ENCODE peak calls at places on chromosomes 16 and 17, in six cellular contexts. Z is A549, U is HepG2, R is endothelial cell of umbilical vein, A is GM12878, I is K562. X is an unnamed sample.

GRCh38 chr17:35542990-35543389 is 5.5 kb upstream of the SLFN12L start:
- DNase-seq in U (no peak), R (peak), Z (no peak), I (no peak), A (no peak), X (no peak)

GRCh38 chr16:14560523-14560922 is 69.5 kb downstream of the PARN start:
- DNase-seq in Z (no peak), I (no peak), R (no peak), A (no peak), U (no peak), X (no peak)

GRCh38 chr16:82651921-82652601 is 25.3 kb downstream of the CDH13 start:
- DNase-seq in Z (no peak), R (no peak), I (no peak), U (no peak), A (peak), X (peak)

GRCh38 chr17:20156196-20157077 is 147.3 kb downstream of the SPECC1 start:
- DNase-seq in R (peak), U (peak), Z (peak), I (peak), A (no peak), X (peak)

GRCh38 chr17:39699818-39700147 is at the start of gene ERBB2:
- DNase-seq in Z (peak), R (peak), I (no peak), U (peak), A (no peak), X (no peak)

GRCh38 chr16:58628845-58629680 is 563 bp downstream of the CNOT1 start:
- DNase-seq in A (peak), U (peak), I (peak), Z (peak), R (peak), X (peak)

GRCh38 chr17:73998246-73999220 is 204.9 kb upstream of the RPL38 start:
- DNase-seq in R (no peak), Z (peak), A (no peak), U (peak), I (peak), X (peak)

GRCh38 chr17:36608794-36609497 is 7.6 kb downstream of the MRM1 start:
- DNase-seq in A (no peak), U (no peak), I (peak), R (peak), Z (peak), X (peak)

GRCh38 chr17:45690876-45691275 is 93.2 kb upstream of the CRHR1 start:
- DNase-seq in U (no peak), I (no peak), Z (no peak), R (no peak), A (no peak), X (no peak)

GRCh38 chr17:2060681-2061440 is 6.0 kb downstream of the HIC1 start:
- DNase-seq in Z (no peak), R (no peak), I (no peak), A (no peak), U (no peak), X (no peak)

GRCh38 chr16:67399218-67399733 is 6.0 kb upstream of the TPPP3 start:
- DNase-seq in A (no peak), Z (peak), R (peak), U (no peak), I (peak), X (peak)

GRCh38 chr16:7246578-7246977 is 86.1 kb upstream of the RBFOX1 start:
- DNase-seq in I (peak), R (no peak), A (no peak), Z (no peak), U (no peak), X (peak)

GRCh38 chr17:20097362-20097761 is 88.2 kb downstream of the SPECC1 start:
- DNase-seq in I (no peak), A (no peak), Z (no peak), U (no peak), R (no peak), X (no peak)

GRCh38 chr16:35182043-35182677 is 1722.7 kb downstream of the TP53TG3F start:
- DNase-seq in Z (no peak), I (no peak), U (no peak), R (no peak), A (no peak), X (no peak)

GRCh38 chr17:82892869-82893565 is 53.2 kb upstream of the ZNF750 start:
- DNase-seq in U (no peak), I (no peak), A (no peak), R (peak), Z (no peak), X (no peak)

GRCh38 chr17:79843917-79844815 is 4.9 kb upstream of the CBX4 start:
- DNase-seq in Z (peak), I (no peak), A (no peak), R (peak), U (no peak), X (peak)

GRCh38 chr17:33888455-33888854 is 366.6 kb upstream of the CCL2 start:
- DNase-seq in R (no peak), U (no peak), I (peak), Z (no peak), A (no peak), X (peak)

GRCh38 chr17:17899486-17899885 is 62.7 kb upstream of the SREBF1 start:
- DNase-seq in R (no peak), Z (no peak), A (no peak), U (peak), I (no peak), X (no peak)

GRCh38 chr17:76452102-76452645 is 778 bp downstream of the UBE2O start:
- DNase-seq in A (no peak), U (no peak), I (no peak), R (no peak), Z (no peak), X (no peak)

GRCh38 chr16:88045820-88046303 is 94.6 kb downstream of the BANP start:
- DNase-seq in I (no peak), R (no peak), A (peak), Z (no peak), U (no peak), X (no peak)

DNA sequence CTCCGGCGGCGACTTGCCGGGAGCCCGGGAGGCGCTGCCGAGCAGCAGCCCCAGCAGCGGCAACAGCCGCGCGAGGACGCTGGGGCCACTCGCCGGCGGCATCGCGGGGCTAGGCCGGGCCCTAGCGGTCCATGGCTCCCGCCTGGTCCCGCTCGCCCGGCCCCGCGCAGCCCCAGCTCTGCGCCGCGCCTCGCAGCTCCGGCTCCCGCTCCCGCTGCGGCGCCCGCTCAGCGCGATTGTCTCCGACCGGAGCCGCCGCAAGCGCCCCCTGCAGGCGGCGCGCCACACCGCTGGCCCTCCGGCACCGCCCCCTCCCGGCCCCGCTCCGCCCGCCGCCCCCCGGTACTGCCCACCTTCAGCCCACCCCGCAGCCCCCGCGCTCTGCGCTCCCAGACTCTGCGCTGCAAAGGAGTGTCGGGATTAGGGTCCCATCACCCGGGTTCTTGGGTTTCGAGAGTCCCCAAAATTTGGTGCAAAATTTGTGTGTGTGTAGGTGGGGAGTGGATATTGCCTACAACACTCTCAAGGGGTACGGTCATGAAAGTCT is at the start of gene FAM171A2:
- DNase-seq in Z (peak), A (no peak), U (no peak), R (peak), I (peak), X (peak)
- TF ChIP-seq MYC in Z (no peak), A (no peak), U (peak), R (no peak), I (no peak), X (no peak)

DNA sequence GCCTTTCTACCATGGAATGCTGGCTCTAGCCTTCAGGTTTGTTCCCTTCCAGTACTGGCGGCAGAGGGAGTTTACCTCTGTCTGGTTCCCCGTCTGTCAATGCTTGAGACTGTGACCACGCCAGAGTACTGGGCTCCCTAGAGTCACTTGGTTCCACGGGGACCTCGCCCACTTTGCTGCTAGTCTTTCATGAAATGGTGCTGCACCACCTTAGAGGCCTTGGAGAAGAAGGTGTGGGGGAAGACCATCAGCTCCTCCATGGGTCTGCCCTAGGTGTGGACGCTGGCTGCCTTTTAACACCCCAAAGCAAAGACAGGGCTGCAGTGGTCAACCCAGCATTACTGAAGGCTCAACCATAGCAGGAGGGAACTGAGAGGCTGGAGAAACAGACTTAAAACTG is 55.3 kb upstream of the KSR1 start:
- DNase-seq in A (no peak), U (no peak), I (no peak), R (no peak), Z (no peak), X (no peak)
- TF ChIP-seq MYC in A (no peak), U (no peak), I (no peak), R (no peak), Z (no peak), X (no peak)

GRCh38 chr17:72588961-72589360 is 468.1 kb downstream of the SOX9 start:
- DNase-seq in R (no peak), I (no peak), A (no peak), U (peak), Z (peak), X (no peak)

GRCh38 chr17:72588561-72588960 is 467.7 kb downstream of the SOX9 start:
- DNase-seq in U (no peak), Z (no peak), A (no peak), I (no peak), R (no peak), X (no peak)

GRCh38 chr17:72590382-72590781 is 469.6 kb downstream of the SOX9 start:
- DNase-seq in A (no peak), I (no peak), Z (no peak), U (peak), R (no peak), X (no peak)

GRCh38 chr17:72587156-72587555 is 466.3 kb downstream of the SOX9 start:
- DNase-seq in A (no peak), Z (no peak), I (no peak), R (no peak), U (no peak), X (no peak)

DNA sequence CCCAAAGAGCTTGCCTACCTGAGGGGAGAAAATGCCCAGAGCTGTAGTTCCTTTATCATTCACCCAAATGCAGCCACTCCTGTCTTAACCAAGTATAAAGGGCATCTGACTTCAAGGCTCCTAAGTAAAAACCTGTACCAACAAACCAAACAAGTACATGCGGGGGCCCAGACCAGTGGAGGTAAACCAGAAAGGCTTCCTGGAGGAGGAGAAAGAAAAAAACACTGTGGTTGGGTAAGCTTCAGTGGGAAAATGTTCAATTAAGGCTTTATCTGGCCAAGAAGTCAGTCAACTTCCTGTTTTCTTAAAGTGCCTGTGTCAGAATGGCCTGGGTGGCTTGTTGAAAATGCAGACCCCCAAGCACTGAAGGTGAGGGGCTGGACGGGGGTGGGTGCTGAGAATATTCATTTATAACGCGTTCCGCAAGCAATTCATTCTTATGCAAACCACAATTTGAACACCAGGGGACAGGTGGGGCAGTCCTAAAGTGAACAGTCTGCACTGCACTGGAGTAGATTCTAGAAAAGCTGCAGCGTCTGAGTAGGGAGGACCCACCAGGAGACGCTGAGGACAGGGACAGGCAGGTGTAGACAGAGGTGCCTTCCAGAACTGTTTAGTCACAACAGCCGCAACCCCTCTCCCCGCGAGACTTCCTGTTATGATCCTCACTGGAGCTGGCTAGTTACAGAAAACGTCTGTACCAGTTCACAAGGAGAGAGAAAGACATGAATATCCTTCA is 467.1 kb downstream of the SOX9 start:
- DNase-seq in I (no peak), R (no peak), Z (peak), U (peak), A (no peak), X (peak)
- TF ChIP-seq MYC in I (no peak), R (no peak), Z (no peak), U (no peak), A (no peak), X (no peak)

GRCh38 chr16:49839462-49839825 is 16.5 kb downstream of the ZNF423 start:
- DNase-seq in Z (no peak), U (no peak), I (no peak), R (no peak), A (no peak), X (no peak)
- TF ChIP-seq MYC in Z (no peak), U (no peak), I (no peak), R (no peak), A (no peak), X (no peak)

GRCh38 chr16:15880434-15880833 is 8.0 kb downstream of the CEP20 start:
- DNase-seq in R (no peak), U (no peak), Z (no peak), I (no peak), A (no peak), X (no peak)

GRCh38 chr16:15876503-15876902 is 11.9 kb downstream of the CEP20 start:
- DNase-seq in A (no peak), Z (no peak), U (no peak), I (no peak), R (no peak), X (no peak)

GRCh38 chr16:15873737-15874136 is 14.7 kb downstream of the CEP20 start:
- DNase-seq in A (no peak), U (no peak), R (no peak), Z (no peak), I (no peak), X (no peak)

GRCh38 chr16:15879255-15879804 is 9.1 kb downstream of the CEP20 start:
- DNase-seq in A (no peak), Z (peak), U (peak), R (peak), I (peak), X (peak)

GRCh38 chr16:15874745-15875314 is 13.6 kb downstream of the CEP20 start:
- DNase-seq in A (no peak), U (peak), R (peak), Z (peak), I (no peak), X (peak)
- TF ChIP-seq MYC in A (no peak), U (no peak), R (no peak), Z (no peak), I (no peak), X (no peak)

DNA sequence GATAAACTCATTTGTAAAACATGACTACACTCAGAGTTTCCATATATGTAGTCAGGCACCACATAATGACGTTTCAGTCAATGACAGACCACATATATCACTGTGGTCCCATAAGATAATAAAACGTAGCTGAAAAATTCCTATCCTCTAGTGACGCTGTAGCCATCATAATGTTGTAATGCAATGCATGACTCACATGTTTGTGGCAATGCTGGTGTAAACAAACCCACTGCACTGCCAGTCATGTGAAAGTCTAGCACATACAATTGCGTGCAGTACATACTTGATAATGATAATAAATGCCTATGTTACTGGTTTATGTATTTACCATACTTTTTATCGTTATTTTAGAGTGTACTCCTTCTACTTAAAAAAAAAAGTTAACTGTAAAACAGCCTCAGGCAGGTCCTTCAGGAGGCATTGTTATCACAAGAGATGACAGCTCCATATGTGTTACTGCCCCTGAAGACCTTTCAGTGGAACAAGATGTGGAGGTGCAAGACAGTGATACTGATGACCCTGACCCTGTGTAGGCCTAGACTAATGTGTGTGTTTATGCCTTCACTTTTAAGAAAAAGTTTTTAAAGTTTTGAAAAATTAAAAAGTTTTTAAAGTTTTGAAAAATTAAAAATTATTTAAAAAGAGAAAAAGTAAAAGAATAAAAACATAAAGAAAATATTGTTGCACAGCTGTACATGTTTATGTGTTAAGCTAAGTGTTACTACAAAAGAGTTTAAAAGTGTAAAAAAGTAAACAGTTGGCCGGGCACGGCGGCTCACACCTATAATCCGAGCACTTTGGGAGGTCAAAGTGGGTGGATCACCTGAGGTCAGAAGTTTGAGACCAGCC is 9.0 kb downstream of the STAT5B start:
- DNase-seq in Z (peak), R (no peak), A (no peak), U (no peak), I (peak), X (peak)
- TF ChIP-seq MYC in Z (no peak), R (no peak), A (no peak), U (no peak), I (peak), X (no peak)

GRCh38 chr17:80924807-80925610 is 66.6 kb upstream of the CHMP6 start:
- DNase-seq in I (no peak), U (no peak), A (no peak), R (no peak), Z (no peak), X (no peak)
- TF ChIP-seq MYC in I (no peak), U (no peak), A (no peak), R (no peak), Z (no peak), X (no peak)

GRCh38 chr17:4469552-4469951 is 29.1 kb upstream of the SPNS2 start:
- DNase-seq in U (no peak), Z (no peak), I (no peak), A (no peak), R (no peak), X (no peak)

GRCh38 chr17:4465786-4466185 is 32.0 kb downstream of the SPNS3 start:
- DNase-seq in Z (no peak), I (no peak), A (no peak), U (no peak), R (no peak), X (no peak)

GRCh38 chr17:4463818-4464501 is 30.2 kb downstream of the SPNS3 start:
- DNase-seq in I (no peak), R (no peak), U (no peak), A (no peak), Z (no peak), X (no peak)
- TF ChIP-seq MYC in I (no peak), R (no peak), U (no peak), A (no peak), Z (no peak), X (no peak)

GRCh38 chr17:12046786-12047185 is 26.1 kb downstream of the MAP2K4 start:
- DNase-seq in R (peak), I (no peak), U (no peak), A (no peak), Z (no peak), X (no peak)

GRCh38 chr17:12040478-12040877 is 19.8 kb downstream of the MAP2K4 start:
- DNase-seq in Z (no peak), I (no peak), A (no peak), R (no peak), U (no peak), X (no peak)

GRCh38 chr17:12037970-12038369 is 17.3 kb downstream of the MAP2K4 start:
- DNase-seq in I (no peak), Z (no peak), U (no peak), A (no peak), R (no peak), X (no peak)

GRCh38 chr17:12043702-12044101 is 23.0 kb downstream of the MAP2K4 start:
- DNase-seq in A (no peak), R (no peak), U (no peak), Z (no peak), I (no peak), X (no peak)

DNA sequence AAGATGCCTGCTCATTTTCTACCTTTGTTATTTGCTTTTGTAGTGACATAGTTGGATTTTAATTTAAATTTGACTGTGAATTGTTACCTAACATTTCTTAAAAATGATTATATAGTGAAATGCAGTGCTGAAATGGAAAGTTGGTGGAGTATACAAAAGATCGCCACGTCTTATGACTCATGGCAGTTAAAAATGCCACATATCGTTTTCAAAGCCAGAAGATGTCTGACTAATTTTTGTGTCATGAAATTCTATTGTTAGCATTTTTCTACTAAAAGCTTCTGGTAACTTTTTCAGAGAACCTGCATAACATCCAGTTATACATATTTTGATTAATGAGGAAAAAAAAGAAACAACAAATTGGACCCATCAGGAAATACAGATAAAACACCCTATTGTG is 20.6 kb downstream of the MAP2K4 start:
- DNase-seq in A (no peak), U (no peak), I (no peak), Z (peak), R (peak), X (peak)
- TF ChIP-seq MYC in A (no peak), U (no peak), I (no peak), Z (no peak), R (no peak), X (no peak)